ENCODE peak calls at places on chromosome 13, in six cellular contexts. Z, A, C, K, V and G are unnamed samples. For H3K4me1, the result is how much of the 10 kb centered on the place peaks cover.

GRCh38 chr13:43852923-43853404 is 26.6 kb downstream of the CCDC122 start:
- DNase-seq in V (no peak), A (no peak), K (no peak), C (no peak), Z (no peak), G (no peak)

GRCh38 chr13:68509734-68510621 is 1279.8 kb upstream of the PCDH9 start:
- DNase-seq in V (peak), K (no peak), C (no peak), Z (no peak), A (no peak), G (no peak)

GRCh38 chr13:37406031-37406430 is 192.5 kb downstream of the POSTN start:
- DNase-seq in A (no peak), K (no peak), C (no peak), V (no peak), Z (no peak), G (no peak)

GRCh38 chr13:82751221-82751620 is 1131.1 kb downstream of the SLITRK1 start:
- DNase-seq in A (no peak), K (no peak), Z (no peak), C (no peak), V (no peak), G (no peak)

GRCh38 chr13:28609936-28610335 is 49.0 kb upstream of the POMP start:
- DNase-seq in K (no peak), C (no peak), Z (no peak), V (peak), A (no peak), G (no peak)

GRCh38 chr13:63449549-63449948 is 2033.9 kb upstream of the PCDH20 start:
- DNase-seq in K (no peak), V (no peak), A (no peak), Z (no peak), C (no peak), G (no peak)

GRCh38 chr13:33512880-33513554 is 227.5 kb upstream of the STARD13 start:
- DNase-seq in C (no peak), V (no peak), A (no peak), Z (no peak), K (no peak), G (no peak)

GRCh38 chr13:45623516-45624090 is 8.1 kb upstream of the ERICH6B start:
- DNase-seq in V (no peak), K (no peak), C (no peak), Z (no peak), A (no peak), G (peak)

GRCh38 chr13:65907656-65908441 is 1322.3 kb downstream of the PCDH9 start:
- DNase-seq in Z (no peak), V (peak), A (no peak), K (no peak), C (no peak), G (no peak)

GRCh38 chr13:23081246-23081645 is 99.5 kb upstream of the SGCG start:
- DNase-seq in V (peak), Z (no peak), K (no peak), A (no peak), C (no peak), G (no peak)

GRCh38 chr13:95455782-95456181 is 96.7 kb upstream of the CLDN10 start:
- DNase-seq in C (no peak), A (no peak), Z (no peak), K (no peak), V (no peak), G (no peak)

GRCh38 chr13:49214917-49215376 is 5.2 kb upstream of the MLNR start:
- DNase-seq in A (no peak), Z (no peak), C (no peak), K (peak), V (peak), G (no peak)

GRCh38 chr13:66995366-66995663 is 234.8 kb downstream of the PCDH9 start:
- DNase-seq in A (no peak), V (no peak), C (no peak), Z (no peak), K (no peak), G (no peak)

GRCh38 chr13:48029859-48030258 is 7.7 kb upstream of the NUDT15 start:
- DNase-seq in V (no peak), C (no peak), Z (no peak), A (no peak), K (no peak), G (no peak)

GRCh38 chr13:34779171-34779570 is 162.9 kb upstream of the NBEA start:
- DNase-seq in C (no peak), A (no peak), K (no peak), V (no peak), Z (no peak), G (no peak)
- TF ChIP-seq CTCF in C (no peak), A (no peak), K (peak), V (no peak), Z (no peak), G (no peak)

DNA sequence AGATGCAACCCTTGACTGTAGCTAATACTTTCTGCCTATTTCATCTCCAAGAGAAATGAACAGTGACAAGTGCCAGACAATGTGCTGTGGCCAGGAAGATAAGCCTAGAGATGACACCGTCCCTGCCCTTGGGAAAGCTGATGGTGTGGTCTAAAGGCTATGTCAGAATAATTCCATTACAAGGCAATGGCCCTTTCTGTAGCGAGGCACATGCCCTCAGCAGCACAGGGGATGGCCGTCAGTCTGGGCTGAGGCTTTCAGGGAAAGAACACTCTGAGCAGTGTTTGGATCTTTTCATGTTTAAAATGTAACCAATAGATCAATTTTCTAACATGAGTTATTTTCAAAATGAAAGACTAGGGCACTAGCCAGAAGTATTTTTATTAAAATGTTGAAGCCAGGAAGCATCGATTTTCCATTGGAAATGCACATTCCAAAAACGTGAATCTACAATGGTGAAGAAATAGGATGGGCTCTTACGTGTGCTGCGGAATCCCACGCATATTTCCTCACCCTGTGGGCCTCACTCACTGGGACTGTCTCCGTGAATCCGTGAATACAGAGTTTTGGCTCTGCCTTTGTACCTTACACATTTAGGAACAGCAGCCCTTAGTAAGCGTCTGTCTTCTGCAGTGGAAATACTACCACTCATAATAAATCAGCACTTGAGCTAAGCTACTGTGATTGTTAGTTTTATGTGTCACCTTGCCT is 22.0 kb downstream of the COL4A1 start:
- DNase-seq in C (no peak), K (no peak), Z (no peak), A (no peak), V (peak), G (no peak)
- H3K4me1 ChIP-seq in C (half or more), K (under half), Z (under half), A (half or more), V (under half), G (half or more)

DNA sequence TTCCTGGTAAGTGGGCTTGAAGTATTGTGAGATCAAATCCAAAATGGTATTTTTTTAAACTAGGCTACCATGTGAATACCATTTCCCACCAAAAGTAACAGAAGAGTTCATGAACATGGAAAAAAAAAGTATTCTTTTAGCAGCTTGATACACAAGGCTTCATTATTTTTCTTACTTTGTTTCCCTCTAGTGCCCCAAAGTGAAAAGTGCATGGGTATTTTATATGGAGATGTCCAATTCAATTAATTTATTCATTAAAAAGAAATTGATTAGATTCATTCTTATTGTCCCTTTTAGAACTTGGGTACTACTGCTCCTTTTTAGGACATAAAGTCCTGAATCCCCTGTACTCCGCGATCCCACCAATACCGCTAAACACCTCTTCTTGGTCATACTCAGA is 28.6 kb upstream of the SCEL start:
- DNase-seq in K (no peak), Z (no peak), A (no peak), C (no peak), V (no peak), G (no peak)
- TF ChIP-seq CTCF in K (peak), Z (no peak), A (no peak), C (peak), V (no peak), G (no peak)

DNA sequence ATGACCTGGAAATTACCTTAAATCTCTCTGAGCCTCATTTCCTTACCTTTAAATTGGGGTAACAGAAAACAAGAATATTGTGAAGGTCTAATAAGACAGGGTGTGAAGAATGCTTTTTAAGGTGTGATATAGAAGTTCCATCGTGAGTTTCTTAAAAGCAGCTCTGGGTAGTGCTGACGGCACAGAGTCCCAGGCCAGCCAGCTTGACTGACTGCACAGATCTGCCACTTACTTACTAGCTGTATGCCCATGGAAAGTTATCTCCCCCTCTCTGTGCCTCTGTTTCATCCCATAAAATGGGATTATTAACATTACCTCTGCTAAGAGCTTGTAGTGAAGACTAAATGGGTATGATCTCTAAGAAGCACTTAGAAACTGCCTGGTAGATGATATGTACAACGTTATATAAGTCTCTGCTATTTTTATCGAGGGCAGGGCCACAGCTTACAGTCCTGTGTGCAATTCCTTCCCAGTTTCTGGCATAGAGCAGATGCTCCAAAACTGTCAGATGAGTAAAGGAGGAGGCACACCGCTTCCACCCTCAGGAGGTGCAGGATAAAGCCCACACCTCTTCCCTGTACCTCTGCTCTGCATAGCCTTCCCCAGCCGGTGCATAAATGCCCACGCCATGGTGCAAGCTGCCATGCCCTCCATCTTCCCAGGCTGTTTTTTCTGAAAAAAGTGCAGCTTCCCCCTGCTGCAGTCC is 99.6 kb downstream of the MBNL2 start:
- DNase-seq in K (no peak), V (no peak), A (no peak), C (no peak), Z (no peak), G (peak)
- H3K4me1 ChIP-seq in K (under half), V (under half), A (under half), C (half or more), Z (under half), G (half or more)

GRCh38 chr13:106520205-106521004 is 15.1 kb downstream of the EFNB2 start:
- DNase-seq in K (no peak), Z (no peak), A (no peak), C (no peak), V (no peak), G (no peak)
- TF ChIP-seq CTCF in K (peak), Z (no peak), A (peak), C (peak), V (peak), G (peak)

GRCh38 chr13:98482476-98483444 is 94.1 kb downstream of the STK24 start:
- DNase-seq in C (peak), V (peak), A (peak), K (no peak), Z (peak), G (no peak)
- H3K4me1 ChIP-seq in C (half or more), V (under half), A (under half), K (under half), Z (under half), G (half or more)

DNA sequence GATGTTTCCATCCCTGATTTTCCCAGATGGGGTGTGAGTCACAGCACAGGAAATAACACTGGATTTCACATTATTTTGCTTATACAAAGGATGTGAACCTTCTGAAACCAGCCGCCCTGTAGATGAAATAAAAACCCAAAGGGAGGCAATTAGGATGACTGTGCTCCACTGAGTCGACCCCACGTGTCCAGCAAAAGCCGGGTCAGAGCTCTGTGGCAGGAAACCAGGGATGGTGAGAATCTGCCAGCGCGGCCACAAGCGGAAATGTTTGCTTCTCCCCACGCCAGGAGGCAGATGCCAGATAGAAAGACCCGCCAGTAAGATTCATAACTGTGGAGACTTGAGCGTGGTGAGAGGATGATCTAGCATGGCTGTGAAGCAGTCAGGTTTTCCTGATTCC is 764.4 kb downstream of the LIG4 start:
- DNase-seq in K (no peak), C (no peak), A (no peak), Z (no peak), V (peak), G (no peak)
- TF ChIP-seq CTCF in K (no peak), C (no peak), A (no peak), Z (no peak), V (no peak), G (no peak)

GRCh38 chr13:112741835-112742570 is 52.2 kb downstream of the ATP11A start:
- DNase-seq in C (no peak), V (no peak), K (no peak), Z (no peak), A (no peak), G (no peak)
- H3K4me1 ChIP-seq in C (half or more), V (under half), K (under half), Z (under half), A (under half), G (under half)